ENCODE peak calls at places on chromosomes 2 and 18, in seven cellular contexts. N is right lobe of liver, B is colonic mucosa, A is mammary epithelial cell, O is thoracic aorta, I is cardiac muscle cell, U is H1. D is an unnamed sample. For H3K9me3, the result is how much of the 10 kb centered on the place peaks cover.

GRCh38 chr18:45059695-45060094 is 379.0 kb downstream of the SETBP1 start:
- DNase-seq in U (no peak), I (no peak), B (no peak), N (no peak), O (no peak), A (peak), D (no peak)

GRCh38 chr2:200199005-200199404 is 107.5 kb upstream of the SPATS2L start:
- DNase-seq in O (no peak), I (no peak), B (no peak), A (no peak), N (no peak), U (no peak), D (no peak)

GRCh38 chr2:10535703-10536102 is 87.6 kb upstream of the ODC1 start:
- DNase-seq in B (no peak), N (no peak), O (no peak), I (no peak), A (no peak), U (no peak), D (no peak)

GRCh38 chr18:52343138-52343537 is 3.1 kb downstream of the DCC start:
- DNase-seq in B (no peak), O (no peak), N (no peak), U (no peak), I (peak), A (no peak), D (no peak)

GRCh38 chr2:102337481-102338386 is 17.9 kb upstream of the IL18R1 start:
- DNase-seq in O (no peak), N (no peak), I (no peak), B (no peak), A (peak), U (no peak), D (no peak)

GRCh38 chr2:10045561-10046355 is 2.4 kb downstream of the KLF11 start:
- DNase-seq in O (no peak), A (no peak), U (no peak), N (peak), B (no peak), I (no peak), D (peak)

GRCh38 chr18:36544036-36544725 is 246.7 kb downstream of the FHOD3 start:
- DNase-seq in I (no peak), U (no peak), B (no peak), N (no peak), O (peak), A (peak), D (no peak)

GRCh38 chr2:15561574-15562344 is 625 bp upstream of the NBAS start:
- DNase-seq in A (peak), I (peak), O (no peak), N (no peak), U (no peak), B (peak), D (no peak)

GRCh38 chr2:240211096-240211495 is 70.6 kb upstream of the OTOS start:
- DNase-seq in U (no peak), O (no peak), B (no peak), A (no peak), N (peak), I (no peak), D (no peak)

GRCh38 chr2:10934979-10935350 is 23.2 kb downstream of the KCNF1 start:
- DNase-seq in O (no peak), U (no peak), N (no peak), A (no peak), B (no peak), I (no peak), D (no peak)

DNA sequence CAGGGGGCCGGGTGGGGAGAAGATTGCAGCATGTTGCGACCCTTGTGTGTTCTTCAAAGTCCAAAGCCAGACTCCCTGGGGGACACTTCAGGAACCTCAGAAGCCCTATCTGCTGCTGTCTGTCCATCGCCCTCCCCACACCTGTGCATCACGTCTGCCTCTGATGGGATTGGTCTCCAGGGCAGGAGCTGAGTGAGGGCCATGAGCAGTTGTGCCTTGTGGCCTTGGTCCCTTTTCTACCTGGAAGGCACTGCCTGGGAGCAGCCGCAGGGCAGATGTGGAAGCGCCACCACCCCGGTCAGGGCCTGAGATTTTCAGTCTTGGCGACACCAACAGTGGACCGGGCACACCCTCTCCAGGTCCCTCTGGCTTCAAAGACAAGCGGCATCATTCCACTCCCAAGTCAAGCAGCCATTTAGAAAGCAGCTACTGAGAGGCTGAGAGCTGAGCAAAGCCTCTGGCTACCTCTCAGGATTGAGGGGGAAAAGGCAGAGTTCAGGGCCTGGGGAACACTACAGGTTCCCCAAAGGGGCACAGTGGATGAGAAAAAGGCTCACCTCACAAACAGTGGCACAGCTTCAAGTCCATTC is 210.0 kb upstream of the RAB6C start:
- DNase-seq in O (no peak), U (no peak), N (no peak), I (no peak), A (no peak), B (no peak), D (no peak)
- H3K4me3 ChIP-seq in O (no peak), U (no peak), N (no peak), I (no peak), A (no peak), B (no peak), D (no peak)

GRCh38 chr2:89775885-89776284 is 1084.4 kb downstream of the RPIA start:
- DNase-seq in A (no peak), U (no peak), B (no peak), O (no peak), I (no peak), N (no peak), D (no peak)
- H3K9me3 ChIP-seq in A (half or more), U (under half), B (under half), O (under half), I (half or more), N (under half), D (under half)

DNA sequence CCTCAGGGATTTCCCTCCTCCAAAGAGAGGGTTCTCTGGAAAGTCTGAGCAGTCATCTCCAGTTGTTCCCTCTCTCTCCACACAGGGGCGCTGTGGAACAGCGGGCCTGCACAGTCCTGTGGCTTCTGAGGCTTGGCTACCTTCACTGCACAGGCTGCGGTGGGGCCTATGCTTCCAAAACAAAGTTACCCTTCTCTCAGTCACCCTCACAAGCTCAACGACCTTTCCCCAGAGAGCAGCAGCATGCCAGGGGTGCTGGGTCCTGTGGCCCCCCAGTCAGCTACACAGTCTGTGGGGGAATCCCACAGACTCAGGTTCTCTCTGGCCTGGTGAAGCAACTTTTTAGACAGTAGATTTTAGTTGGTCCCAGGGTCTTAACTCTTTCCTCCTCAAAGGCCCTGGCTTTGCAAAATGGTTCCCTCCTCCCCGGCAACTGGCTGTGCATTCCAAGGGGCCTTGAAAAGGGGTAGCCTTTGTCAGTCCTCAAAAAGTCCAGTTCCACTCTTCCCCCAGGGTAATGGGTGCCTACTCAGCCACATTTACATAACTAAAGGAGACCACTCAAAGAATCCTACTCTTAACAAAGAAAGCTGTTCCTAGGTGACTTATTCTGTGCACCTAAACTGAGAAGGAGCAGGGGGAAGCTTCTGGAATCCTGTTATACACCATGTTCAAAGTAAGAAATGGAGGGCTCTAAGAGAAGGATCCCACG is 14.9 kb downstream of the B3GNT7 start:
- DNase-seq in N (no peak), U (peak), O (no peak), A (no peak), B (no peak), I (no peak), D (no peak)
- TF ChIP-seq CTCF in N (peak), U (peak), O (no peak), A (peak), B (no peak), I (peak), D (no peak)

GRCh38 chr2:33477473-33478468 is 1.3 kb downstream of the RASGRP3 start:
- DNase-seq in B (peak), N (peak), O (no peak), I (no peak), U (no peak), A (no peak), D (peak)
- H3K4me3 ChIP-seq in B (no peak), N (no peak), O (peak), I (peak), U (no peak), A (no peak), D (peak)

GRCh38 chr18:14941792-14942191 is 193.8 kb downstream of the ANKRD30B start:
- DNase-seq in U (no peak), B (no peak), N (no peak), A (no peak), I (no peak), O (no peak), D (no peak)

GRCh38 chr18:14940738-14941137 is 192.8 kb downstream of the ANKRD30B start:
- DNase-seq in I (no peak), B (no peak), O (no peak), U (no peak), A (no peak), N (no peak), D (no peak)

GRCh38 chr18:14943486-14943885 is 195.5 kb downstream of the ANKRD30B start:
- DNase-seq in O (no peak), B (no peak), I (no peak), A (no peak), U (no peak), N (no peak), D (no peak)

GRCh38 chr18:14941256-14941655 is 193.3 kb downstream of the ANKRD30B start:
- DNase-seq in N (no peak), A (no peak), O (no peak), I (no peak), U (no peak), B (peak), D (no peak)

DNA sequence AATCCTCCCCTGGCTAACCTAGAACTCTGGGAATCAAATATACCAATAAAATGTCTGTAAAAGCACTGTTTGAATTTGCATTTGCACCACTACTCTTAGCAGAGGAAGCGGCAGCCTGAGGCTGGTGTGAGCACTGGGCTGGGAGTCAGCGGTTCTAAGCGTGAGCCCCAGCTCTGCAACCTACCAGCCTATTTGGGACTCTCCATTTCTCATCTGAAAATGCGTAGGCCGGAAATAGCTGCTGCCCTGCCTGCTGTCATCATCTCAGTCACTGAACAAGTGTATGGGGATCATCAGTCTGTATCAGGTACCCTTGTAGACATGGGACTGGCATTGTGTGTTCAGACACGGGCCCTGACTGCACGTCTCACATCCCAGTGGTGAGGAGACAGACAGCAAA is 194.3 kb downstream of the ANKRD30B start:
- DNase-seq in B (no peak), A (no peak), O (no peak), N (no peak), I (no peak), U (no peak), D (no peak)
- H3K9me3 ChIP-seq in B (under half), A (under half), O (under half), N (under half), I (under half), U (half or more), D (under half)